ENCODE peak calls at places on chromosomes 13 and 19, in seven cellular contexts. One of them, this sample, is unnamed.

GRCh38 chr19:13937479-13938360 is 497 bp downstream of the PODNL1 start:
- DNase-seq in endodermal cell: no peak
- DNase-seq in fibroblast of mammary gland: no peak
- DNase-seq in GM23338: peak
- DNase-seq in fibroblast of the aortic adventitia: no peak
- DNase-seq in left ventricle myocardium inferior: no peak
- DNase-seq in tibial nerve: no peak
- DNase-seq in this sample: no peak

GRCh38 chr13:58994778-58995177 is 1169.0 kb downstream of the DIAPH3 start:
- DNase-seq in endodermal cell: no peak
- DNase-seq in left ventricle myocardium inferior: no peak
- DNase-seq in tibial nerve: no peak
- DNase-seq in GM23338: peak
- DNase-seq in fibroblast of mammary gland: no peak
- DNase-seq in fibroblast of the aortic adventitia: no peak
- DNase-seq in this sample: no peak

GRCh38 chr13:33099860-33100259 is 83.6 kb downstream of the KL start:
- DNase-seq in tibial nerve: no peak
- DNase-seq in fibroblast of the aortic adventitia: no peak
- DNase-seq in endodermal cell: peak
- DNase-seq in fibroblast of mammary gland: no peak
- DNase-seq in GM23338: no peak
- DNase-seq in left ventricle myocardium inferior: no peak
- DNase-seq in this sample: no peak

GRCh38 chr13:30049692-30050091 is 199.3 kb upstream of the UBL3 start:
- DNase-seq in GM23338: no peak
- DNase-seq in tibial nerve: no peak
- DNase-seq in fibroblast of the aortic adventitia: no peak
- DNase-seq in endodermal cell: no peak
- DNase-seq in left ventricle myocardium inferior: no peak
- DNase-seq in fibroblast of mammary gland: no peak
- DNase-seq in this sample: no peak

GRCh38 chr13:101554420-101555125 is 102.1 kb downstream of the ITGBL1 start:
- DNase-seq in fibroblast of mammary gland: peak
- DNase-seq in left ventricle myocardium inferior: no peak
- DNase-seq in tibial nerve: no peak
- DNase-seq in endodermal cell: no peak
- DNase-seq in fibroblast of the aortic adventitia: peak
- DNase-seq in GM23338: no peak
- DNase-seq in this sample: no peak

GRCh38 chr19:47284324-47284899 is 9.7 kb downstream of the INAFM1 start:
- DNase-seq in GM23338: peak
- DNase-seq in fibroblast of the aortic adventitia: peak
- DNase-seq in left ventricle myocardium inferior: no peak
- DNase-seq in tibial nerve: no peak
- DNase-seq in fibroblast of mammary gland: peak
- DNase-seq in endodermal cell: peak
- DNase-seq in this sample: peak

GRCh38 chr19:39399684-39400465 is 6.8 kb upstream of the ZFP36 start:
- DNase-seq in left ventricle myocardium inferior: no peak
- DNase-seq in fibroblast of the aortic adventitia: no peak
- DNase-seq in tibial nerve: no peak
- DNase-seq in GM23338: no peak
- DNase-seq in endodermal cell: no peak
- DNase-seq in fibroblast of mammary gland: no peak
- DNase-seq in this sample: no peak

GRCh38 chr13:38386421-38386820 is 36.8 kb downstream of the UFM1 start:
- DNase-seq in tibial nerve: no peak
- DNase-seq in fibroblast of mammary gland: peak
- DNase-seq in left ventricle myocardium inferior: no peak
- DNase-seq in endodermal cell: no peak
- DNase-seq in GM23338: no peak
- DNase-seq in fibroblast of the aortic adventitia: no peak
- DNase-seq in this sample: no peak

GRCh38 chr13:49165798-49166752 is 54.1 kb upstream of the MLNR start:
- DNase-seq in fibroblast of mammary gland: peak
- DNase-seq in fibroblast of the aortic adventitia: no peak
- DNase-seq in tibial nerve: no peak
- DNase-seq in GM23338: no peak
- DNase-seq in left ventricle myocardium inferior: no peak
- DNase-seq in endodermal cell: no peak
- DNase-seq in this sample: no peak

GRCh38 chr13:93388701-93389100 is 162.1 kb downstream of the GPC6 start:
- DNase-seq in fibroblast of the aortic adventitia: peak
- DNase-seq in endodermal cell: no peak
- DNase-seq in left ventricle myocardium inferior: no peak
- DNase-seq in fibroblast of mammary gland: peak
- DNase-seq in tibial nerve: no peak
- DNase-seq in GM23338: no peak
- DNase-seq in this sample: no peak

GRCh38 chr13:29733069-29733700 is 117.2 kb downstream of the UBL3 start:
- DNase-seq in fibroblast of the aortic adventitia: no peak
- DNase-seq in tibial nerve: no peak
- DNase-seq in fibroblast of mammary gland: no peak
- DNase-seq in left ventricle myocardium inferior: no peak
- DNase-seq in endodermal cell: no peak
- DNase-seq in GM23338: no peak
- DNase-seq in this sample: no peak

GRCh38 chr13:104256701-104257100 is 1190.5 kb upstream of the SLC10A2 start:
- DNase-seq in GM23338: no peak
- DNase-seq in fibroblast of mammary gland: no peak
- DNase-seq in tibial nerve: no peak
- DNase-seq in endodermal cell: no peak
- DNase-seq in fibroblast of the aortic adventitia: no peak
- DNase-seq in left ventricle myocardium inferior: no peak
- DNase-seq in this sample: no peak

GRCh38 chr13:74062933-74063332 is 71.3 kb downstream of the KLF12 start:
- DNase-seq in fibroblast of the aortic adventitia: peak
- DNase-seq in GM23338: no peak
- DNase-seq in fibroblast of mammary gland: peak
- DNase-seq in left ventricle myocardium inferior: peak
- DNase-seq in endodermal cell: no peak
- DNase-seq in tibial nerve: no peak
- DNase-seq in this sample: no peak

GRCh38 chr19:13117176-13117771 is 734 bp upstream of the TRMT1 start:
- DNase-seq in fibroblast of the aortic adventitia: no peak
- DNase-seq in tibial nerve: no peak
- DNase-seq in GM23338: no peak
- DNase-seq in left ventricle myocardium inferior: no peak
- DNase-seq in endodermal cell: no peak
- DNase-seq in fibroblast of mammary gland: no peak
- DNase-seq in this sample: no peak

GRCh38 chr13:110363009-110363408 is 55.9 kb downstream of the COL4A2 start:
- DNase-seq in tibial nerve: no peak
- DNase-seq in endodermal cell: peak
- DNase-seq in GM23338: peak
- DNase-seq in fibroblast of mammary gland: no peak
- DNase-seq in fibroblast of the aortic adventitia: no peak
- DNase-seq in left ventricle myocardium inferior: no peak
- DNase-seq in this sample: no peak

GRCh38 chr13:39417643-39418042 is 185.3 kb downstream of the LHFPL6 start:
- DNase-seq in left ventricle myocardium inferior: no peak
- DNase-seq in GM23338: peak
- DNase-seq in endodermal cell: peak
- DNase-seq in fibroblast of mammary gland: peak
- DNase-seq in fibroblast of the aortic adventitia: peak
- DNase-seq in tibial nerve: no peak
- DNase-seq in this sample: peak

GRCh38 chr19:29255912-29256311 is 43.0 kb upstream of the UQCRFS1 start:
- DNase-seq in fibroblast of mammary gland: no peak
- DNase-seq in endodermal cell: no peak
- DNase-seq in fibroblast of the aortic adventitia: no peak
- DNase-seq in tibial nerve: no peak
- DNase-seq in GM23338: no peak
- DNase-seq in left ventricle myocardium inferior: no peak
- DNase-seq in this sample: no peak

GRCh38 chr13:27349458-27349857 is 75.0 kb upstream of the GTF3A start:
- DNase-seq in tibial nerve: no peak
- DNase-seq in fibroblast of mammary gland: no peak
- DNase-seq in fibroblast of the aortic adventitia: peak
- DNase-seq in endodermal cell: no peak
- DNase-seq in GM23338: no peak
- DNase-seq in left ventricle myocardium inferior: no peak
- DNase-seq in this sample: no peak

GRCh38 chr13:96621634-96622033 is 372.6 kb downstream of the OXGR1 start:
- DNase-seq in left ventricle myocardium inferior: no peak
- DNase-seq in fibroblast of mammary gland: no peak
- DNase-seq in endodermal cell: no peak
- DNase-seq in tibial nerve: no peak
- DNase-seq in GM23338: no peak
- DNase-seq in fibroblast of the aortic adventitia: no peak
- DNase-seq in this sample: no peak

GRCh38 chr13:110381029-110381360 is 73.9 kb downstream of the COL4A2 start:
- DNase-seq in left ventricle myocardium inferior: no peak
- DNase-seq in fibroblast of the aortic adventitia: no peak
- DNase-seq in tibial nerve: no peak
- DNase-seq in fibroblast of mammary gland: no peak
- DNase-seq in GM23338: no peak
- DNase-seq in endodermal cell: no peak
- DNase-seq in this sample: no peak

GRCh38 chr13:26377038-26377437 is 123.1 kb downstream of the CDK8 start:
- DNase-seq in left ventricle myocardium inferior: no peak
- DNase-seq in GM23338: peak
- DNase-seq in endodermal cell: peak
- DNase-seq in tibial nerve: no peak
- DNase-seq in fibroblast of mammary gland: peak
- DNase-seq in fibroblast of the aortic adventitia: peak
- DNase-seq in this sample: no peak

GRCh38 chr19:10617409-10618121 is 7.8 kb upstream of the SLC44A2 start:
- DNase-seq in fibroblast of mammary gland: peak
- DNase-seq in GM23338: no peak
- DNase-seq in tibial nerve: no peak
- DNase-seq in left ventricle myocardium inferior: no peak
- DNase-seq in fibroblast of the aortic adventitia: peak
- DNase-seq in endodermal cell: no peak
- DNase-seq in this sample: no peak

GRCh38 chr13:80481589-80481988 is 140.7 kb upstream of the SPRY2 start:
- DNase-seq in GM23338: no peak
- DNase-seq in fibroblast of the aortic adventitia: no peak
- DNase-seq in endodermal cell: no peak
- DNase-seq in left ventricle myocardium inferior: no peak
- DNase-seq in tibial nerve: no peak
- DNase-seq in fibroblast of mammary gland: no peak
- DNase-seq in this sample: no peak

DNA sequence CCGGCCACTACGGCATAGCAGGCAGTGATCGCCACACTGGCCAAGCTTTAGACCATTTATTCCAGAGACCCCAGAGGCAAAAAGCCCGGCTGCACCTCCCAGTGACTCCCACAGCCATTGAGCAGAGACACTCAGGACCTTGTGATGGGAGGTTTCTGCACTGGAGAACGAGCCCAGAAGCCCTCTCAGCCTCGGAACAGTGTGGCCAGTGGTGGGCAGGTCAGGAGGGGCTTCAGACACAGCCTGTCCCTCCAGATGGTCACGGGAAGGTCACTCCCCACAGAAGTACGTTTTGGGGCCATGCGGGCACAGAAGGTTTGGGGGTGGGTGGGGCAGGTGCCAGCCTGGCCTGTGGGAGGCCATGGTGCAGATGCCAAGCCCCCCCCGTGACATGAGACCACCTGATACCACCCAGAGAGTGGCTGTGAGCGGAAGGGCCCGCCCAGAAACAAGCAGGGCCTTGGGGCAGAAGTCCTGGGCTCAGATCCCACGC is 625 bp upstream of the F10 start:
- DNase-seq in fibroblast of the aortic adventitia: no peak
- DNase-seq in GM23338: no peak
- DNase-seq in fibroblast of mammary gland: no peak
- DNase-seq in endodermal cell: no peak
- DNase-seq in tibial nerve: no peak
- DNase-seq in left ventricle myocardium inferior: no peak
- DNase-seq in this sample: no peak
- H3K4me3 ChIP-seq in fibroblast of the aortic adventitia: no peak
- H3K4me3 ChIP-seq in GM23338: no peak
- H3K4me3 ChIP-seq in fibroblast of mammary gland: no peak
- H3K4me3 ChIP-seq in endodermal cell: no peak
- H3K4me3 ChIP-seq in tibial nerve: no peak
- H3K4me3 ChIP-seq in left ventricle myocardium inferior: peak
- H3K4me3 ChIP-seq in this sample: no peak

DNA sequence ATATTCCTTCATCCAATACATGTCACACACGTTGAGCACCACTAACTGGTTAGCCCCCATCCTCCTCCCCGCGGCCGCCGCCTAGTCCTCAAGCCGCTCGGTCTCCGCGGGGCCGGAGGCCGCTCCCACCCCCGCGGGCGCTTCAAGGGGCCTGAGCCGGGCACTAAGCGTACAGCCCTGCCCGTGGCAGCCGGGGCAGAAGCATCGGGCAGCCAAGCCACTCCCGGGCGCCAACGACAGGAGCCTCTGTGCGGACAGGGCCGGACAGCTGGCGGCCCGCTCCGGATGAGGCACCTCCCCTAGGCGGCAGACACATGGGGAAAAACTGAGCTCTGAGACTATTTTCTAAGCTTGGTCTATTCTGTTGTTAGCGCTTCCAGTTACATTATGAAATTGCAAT is 2.8 kb upstream of the ZNF543 start:
- DNase-seq in fibroblast of mammary gland: no peak
- DNase-seq in fibroblast of the aortic adventitia: no peak
- DNase-seq in left ventricle myocardium inferior: no peak
- DNase-seq in tibial nerve: no peak
- DNase-seq in endodermal cell: peak
- DNase-seq in GM23338: peak
- DNase-seq in this sample: no peak
- H3K4me3 ChIP-seq in fibroblast of mammary gland: no peak
- H3K4me3 ChIP-seq in fibroblast of the aortic adventitia: peak
- H3K4me3 ChIP-seq in left ventricle myocardium inferior: peak
- H3K4me3 ChIP-seq in tibial nerve: no peak
- H3K4me3 ChIP-seq in endodermal cell: no peak
- H3K4me3 ChIP-seq in GM23338: peak
- H3K4me3 ChIP-seq in this sample: no peak

GRCh38 chr13:100439247-100439955 is 149.2 kb downstream of the GGACT start:
- DNase-seq in endodermal cell: no peak
- DNase-seq in fibroblast of mammary gland: no peak
- DNase-seq in GM23338: peak
- DNase-seq in tibial nerve: no peak
- DNase-seq in fibroblast of the aortic adventitia: no peak
- DNase-seq in left ventricle myocardium inferior: no peak
- DNase-seq in this sample: no peak
- H3K4me3 ChIP-seq in endodermal cell: no peak
- H3K4me3 ChIP-seq in fibroblast of mammary gland: no peak
- H3K4me3 ChIP-seq in GM23338: no peak
- H3K4me3 ChIP-seq in tibial nerve: no peak
- H3K4me3 ChIP-seq in fibroblast of the aortic adventitia: no peak
- H3K4me3 ChIP-seq in left ventricle myocardium inferior: no peak
- H3K4me3 ChIP-seq in this sample: no peak

DNA sequence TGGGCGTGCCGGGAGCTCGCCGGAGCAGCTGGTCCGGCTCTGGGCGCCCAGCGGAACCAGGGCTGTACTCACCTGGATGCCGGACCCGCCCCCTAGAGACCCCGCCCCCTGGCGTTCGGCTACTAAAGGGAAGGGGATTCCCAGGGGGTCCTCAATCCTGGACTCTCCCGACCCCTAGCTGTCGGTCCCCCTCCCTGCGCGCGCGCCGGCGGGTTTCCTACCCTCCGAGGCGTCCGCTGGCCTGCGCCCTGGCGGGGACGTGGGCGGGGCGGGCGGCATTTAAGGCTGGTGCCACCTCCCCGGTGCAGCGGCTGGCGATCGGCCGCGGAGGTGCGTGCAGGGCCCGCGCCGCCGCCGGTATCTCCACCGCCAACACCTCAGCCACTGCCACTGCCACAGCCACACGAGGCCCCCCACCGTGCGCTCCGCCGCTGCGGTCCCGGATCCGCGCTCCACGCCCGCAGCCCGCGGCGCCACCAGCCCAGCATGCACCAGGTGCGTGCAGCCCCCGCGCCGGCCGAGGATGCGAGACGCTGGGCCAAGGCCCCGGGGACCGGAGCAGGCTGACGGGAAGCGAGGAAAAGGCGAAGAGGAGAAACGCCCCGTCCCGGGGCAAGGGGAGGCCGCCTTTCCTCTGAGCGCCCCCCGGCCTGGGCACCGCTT is at the start of gene ATP12A:
- DNase-seq in GM23338: peak
- DNase-seq in tibial nerve: no peak
- DNase-seq in left ventricle myocardium inferior: no peak
- DNase-seq in fibroblast of the aortic adventitia: no peak
- DNase-seq in fibroblast of mammary gland: no peak
- DNase-seq in endodermal cell: peak
- DNase-seq in this sample: no peak
- H3K4me3 ChIP-seq in GM23338: peak
- H3K4me3 ChIP-seq in tibial nerve: peak
- H3K4me3 ChIP-seq in left ventricle myocardium inferior: peak
- H3K4me3 ChIP-seq in fibroblast of the aortic adventitia: no peak
- H3K4me3 ChIP-seq in fibroblast of mammary gland: no peak
- H3K4me3 ChIP-seq in endodermal cell: peak
- H3K4me3 ChIP-seq in this sample: peak